ENCODE peak calls at places on chromosomes 12 and 14, in six cellular contexts. Z is NCI-H345; R is adipocyte; G is stimulated activated CD4-positive, alpha-beta T cell treated with anti-CD3 and anti-CD28 coated beads, TNF-alpha, amount 100 ng/mL, for 24 hours; C is H4; L is central memory CD4-positive, alpha-beta T cell. P is an unnamed sample.
A peak's percentile ranks its signal among the peaks of the same experiment; 100 is the strongest.

GRCh38 chr14:61154606-61155005 is 126.5 kb downstream of the TMEM30B start:
- DNase-seq in Z (no peak), R (peak; percentile 56), G (no peak), C (no peak), L (no peak), P (no peak)

GRCh38 chr12:122126713-122127597 is 47.1 kb downstream of the IL31 start:
- DNase-seq in Z (no peak), R (no peak), G (no peak), C (no peak), L (no peak), P (no peak)

GRCh38 chr12:70823182-70823976 is 97.2 kb downstream of the PTPRR start:
- DNase-seq in Z (no peak), R (no peak), G (no peak), C (no peak), L (no peak), P (no peak)

GRCh38 chr12:52130695-52131094 is 51.2 kb downstream of the SMIM41 start:
- DNase-seq in Z (peak; percentile 94), R (no peak), G (no peak), C (no peak), L (no peak), P (no peak)

GRCh38 chr12:56987551-56988053 is 18.7 kb downstream of the ZBTB39 start:
- DNase-seq in Z (peak; percentile 73), R (peak; percentile 91), G (peak; percentile 59), C (peak; percentile 57), L (peak; percentile 59), P (peak; percentile 50)

GRCh38 chr12:2836004-2836403 is 1.2 kb upstream of the NRIP2 start:
- DNase-seq in Z (peak; percentile 9), R (no peak), G (no peak), C (no peak), L (no peak), P (no peak)

GRCh38 chr14:86788229-86788628 is 1204.8 kb downstream of the GALC start:
- DNase-seq in Z (no peak), R (peak; percentile 39), G (no peak), C (no peak), L (no peak), P (no peak)

GRCh38 chr12:113612076-113612728 is 140.5 kb upstream of the LHX5 start:
- DNase-seq in Z (no peak), R (no peak), G (no peak), C (no peak), L (no peak), P (no peak)

GRCh38 chr14:89445252-89445973 is 28.4 kb upstream of the FOXN3 start:
- DNase-seq in Z (no peak), R (no peak), G (peak; percentile 23), C (no peak), L (no peak), P (no peak)

GRCh38 chr12:105888696-105889095 is 250.1 kb downstream of the NUAK1 start:
- DNase-seq in Z (no peak), R (peak; percentile 33), G (no peak), C (no peak), L (no peak), P (no peak)

GRCh38 chr14:54591461-54592245 is 24.7 kb downstream of the SAMD4A start:
- DNase-seq in Z (no peak), R (peak; percentile 55), G (no peak), C (peak; percentile 63), L (no peak), P (no peak)

GRCh38 chr12:33830070-33830469 is 192.2 kb upstream of the ALG10 start:
- DNase-seq in Z (no peak), R (no peak), G (no peak), C (no peak), L (no peak), P (no peak)

GRCh38 chr12:74889563-74890236 is 319.9 kb downstream of the KCNC2 start:
- DNase-seq in Z (no peak), R (peak; percentile 16), G (no peak), C (peak; percentile 66), L (no peak), P (no peak)

GRCh38 chr14:96261053-96261452 is 5.0 kb downstream of the BDKRB1 start:
- DNase-seq in Z (peak; percentile 42), R (no peak), G (no peak), C (no peak), L (no peak), P (no peak)

GRCh38 chr12:91331371-91331770 is 148.8 kb upstream of the DCN start:
- DNase-seq in Z (no peak), R (no peak), G (no peak), C (no peak), L (no peak), P (no peak)

GRCh38 chr12:104825408-104825807 is 132.7 kb downstream of the SLC41A2 start:
- DNase-seq in Z (no peak), R (no peak), G (no peak), C (no peak), L (no peak), P (no peak)

GRCh38 chr12:58809064-58809607 is 111.2 kb downstream of the LRIG3 start:
- DNase-seq in Z (no peak), R (no peak), G (no peak), C (no peak), L (no peak), P (no peak)

GRCh38 chr12:4172999-4173398 is 100.6 kb upstream of the CCND2 start:
- DNase-seq in Z (no peak), R (peak; percentile 31), G (no peak), C (no peak), L (no peak), P (no peak)

GRCh38 chr14:51369814-51370213 is 129.8 kb downstream of the TMX1 start:
- DNase-seq in Z (no peak), R (no peak), G (no peak), C (no peak), L (no peak), P (no peak)

GRCh38 chr12:48557919-48558318 is 11.9 kb downstream of the LALBA start:
- DNase-seq in Z (no peak), R (no peak), G (no peak), C (no peak), L (no peak), P (no peak)

GRCh38 chr12:5051334-5051733 is 7.7 kb downstream of the KCNA5 start:
- DNase-seq in Z (no peak), R (no peak), G (no peak), C (no peak), L (no peak), P (no peak)

GRCh38 chr14:100682749-100683148 is 43.9 kb upstream of the DLK1 start:
- DNase-seq in Z (no peak), R (no peak), G (no peak), C (no peak), L (no peak), P (no peak)

GRCh38 chr12:124365726-124366430 is 71.0 kb downstream of the RFLNA start:
- DNase-seq in Z (no peak), R (no peak), G (no peak), C (no peak), L (no peak), P (no peak)

GRCh38 chr14:92362781-92363235 is 39.8 kb downstream of the SLC24A4 start:
- DNase-seq in Z (peak; percentile 61), R (no peak), G (no peak), C (peak; percentile 29), L (no peak), P (no peak)

GRCh38 chr12:129161511-129161910 is 308.2 kb downstream of the GLT1D1 start:
- DNase-seq in Z (no peak), R (no peak), G (no peak), C (no peak), L (no peak), P (no peak)

GRCh38 chr12:47547077-47547476 is 158.8 kb downstream of the RPAP3 start:
- DNase-seq in Z (no peak), R (peak; percentile 45), G (no peak), C (peak; percentile 55), L (no peak), P (no peak)

GRCh38 chr12:102702447-102703114 is 214.5 kb downstream of the PAH start:
- DNase-seq in Z (no peak), R (peak; percentile 73), G (no peak), C (peak; percentile 5), L (no peak), P (peak; percentile 49)

GRCh38 chr12:111143216-111143756 is 222.9 kb upstream of the MYL2 start:
- DNase-seq in Z (no peak), R (no peak), G (no peak), C (no peak), L (no peak), P (no peak)

GRCh38 chr12:92952394-92952793 is 23.3 kb upstream of the EEA1 start:
- DNase-seq in Z (no peak), R (peak; percentile 9), G (no peak), C (no peak), L (no peak), P (no peak)

GRCh38 chr12:121797937-121798801 is 4.7 kb upstream of the RHOF start:
- DNase-seq in Z (peak; percentile 95), R (peak; percentile 54), G (no peak), C (peak; percentile 57), L (no peak), P (no peak)

GRCh38 chr12:117501470-117501869 is 140.0 kb upstream of the NOS1 start:
- DNase-seq in Z (no peak), R (no peak), G (no peak), C (no peak), L (no peak), P (no peak)

GRCh38 chr14:100535287-100536131 is 51.7 kb downstream of the BEGAIN start:
- DNase-seq in Z (no peak), R (no peak), G (no peak), C (no peak), L (no peak), P (no peak)